ENCODE peak calls at places on chromosomes 16 and 17, in five cellular contexts. D is GM19239, O is MCF 10A, L is adrenal gland, V is NT2/D1. U is an unnamed sample.

GRCh38 chr16:54931757-54932660 is 1.3 kb downstream of the IRX5 start:
- DNase-seq in D (no peak), O (peak), L (no peak), V (no peak), U (peak)

GRCh38 chr17:76793775-76794174 is 55.9 kb downstream of the MFSD11 start:
- DNase-seq in D (no peak), O (peak), L (no peak), V (peak), U (peak)

GRCh38 chr16:1787322-1788094 is 4.7 kb downstream of the NUBP2 start:
- DNase-seq in D (no peak), O (no peak), L (peak), V (no peak), U (no peak)

GRCh38 chr16:21645261-21645721 is 7.1 kb downstream of the IGSF6 start:
- DNase-seq in D (no peak), O (no peak), L (no peak), V (no peak), U (no peak)

GRCh38 chr16:63422633-63423032 is 1386.4 kb upstream of the CDH8 start:
- DNase-seq in D (no peak), O (no peak), L (no peak), V (no peak), U (no peak)

GRCh38 chr17:48612854-48613691 is 2.0 kb downstream of the HOXB8 start:
- DNase-seq in D (peak), O (no peak), L (peak), V (no peak), U (peak)

GRCh38 chr16:66919569-66920472 is 1.1 kb upstream of the CDH16 start:
- DNase-seq in D (no peak), O (no peak), L (no peak), V (no peak), U (no peak)

GRCh38 chr17:4189280-4189679 is 46.3 kb downstream of the CYB5D2 start:
- DNase-seq in D (no peak), O (no peak), L (no peak), V (no peak), U (no peak)

GRCh38 chr16:9070295-9070694 is 21.1 kb upstream of the HAPSTR1 start:
- DNase-seq in D (no peak), O (no peak), L (no peak), V (no peak), U (no peak)

GRCh38 chr17:43995150-43995471 is 9.3 kb upstream of the NAGS start:
- DNase-seq in D (no peak), O (no peak), L (no peak), V (no peak), U (no peak)

GRCh38 chr16:57979006-57979585 is 8.2 kb upstream of the CNGB1 start:
- DNase-seq in D (no peak), O (no peak), L (no peak), V (no peak), U (no peak)

GRCh38 chr16:24041834-24042631 is 206.2 kb downstream of the PRKCB start:
- DNase-seq in D (peak), O (peak), L (peak), V (peak), U (peak)

GRCh38 chr17:32901743-32902142 is 24.8 kb upstream of the MYO1D start:
- DNase-seq in D (no peak), O (no peak), L (no peak), V (no peak), U (no peak)

GRCh38 chr17:82876602-82877391 is 37.0 kb upstream of the ZNF750 start:
- DNase-seq in D (no peak), O (peak), L (peak), V (no peak), U (peak)

GRCh38 chr17:41340496-41340895 is 10.1 kb downstream of the KRT33A start:
- DNase-seq in D (no peak), O (no peak), L (no peak), V (no peak), U (peak)

GRCh38 chr17:42484304-42484703 is 25.6 kb downstream of the ATP6V0A1 start:
- DNase-seq in D (no peak), O (no peak), L (no peak), V (no peak), U (no peak)

GRCh38 chr17:83031321-83031945 is 48.0 kb upstream of the METRNL start:
- DNase-seq in D (no peak), O (no peak), L (no peak), V (no peak), U (no peak)

GRCh38 chr17:81471804-81472456 is 40.7 kb downstream of the ACTG1 start:
- DNase-seq in D (no peak), O (no peak), L (peak), V (peak), U (peak)

GRCh38 chr16:87324411-87325275 is 7.5 kb upstream of the C16orf95 start:
- DNase-seq in D (peak), O (peak), L (no peak), V (peak), U (peak)

GRCh38 chr17:82392209-82392920 is 20.8 kb downstream of the UTS2R start:
- DNase-seq in D (no peak), O (no peak), L (no peak), V (no peak), U (no peak)

GRCh38 chr16:13997933-13998332 is 73.2 kb upstream of the MRTFB start:
- DNase-seq in D (peak), O (no peak), L (no peak), V (no peak), U (no peak)

GRCh38 chr16:28504707-28505404 is 1.8 kb downstream of the IL27 start:
- DNase-seq in D (no peak), O (no peak), L (no peak), V (no peak), U (peak)

GRCh38 chr16:27826893-27827289 is 236.6 kb downstream of the GSG1L start:
- DNase-seq in D (no peak), O (no peak), L (no peak), V (no peak), U (no peak)

GRCh38 chr16:77324727-77325126 is 110.1 kb downstream of the ADAMTS18 start:
- DNase-seq in D (no peak), O (no peak), L (no peak), V (no peak), U (no peak)

GRCh38 chr17:56870163-56870651 is 36.3 kb downstream of the DGKE start:
- DNase-seq in D (no peak), O (no peak), L (no peak), V (no peak), U (peak)

GRCh38 chr16:24645739-24646645 is 83.5 kb upstream of the TNRC6A start:
- DNase-seq in D (no peak), O (peak), L (peak), V (no peak), U (no peak)

GRCh38 chr16:19307587-19308241 is 22.2 kb downstream of the CLEC19A start:
- DNase-seq in D (no peak), O (peak), L (no peak), V (no peak), U (no peak)

GRCh38 chr17:39928868-39929651 is 1.5 kb downstream of the LRRC3C start:
- DNase-seq in D (no peak), O (peak), L (no peak), V (no peak), U (peak)

GRCh38 chr17:75191584-75191983 is 8.8 kb upstream of the SUMO2 start:
- DNase-seq in D (no peak), O (no peak), L (no peak), V (no peak), U (no peak)

GRCh38 chr17:58232707-58233156 is 5.7 kb upstream of the LPO start:
- DNase-seq in D (peak), O (peak), L (peak), V (no peak), U (no peak)

GRCh38 chr16:67150833-67151396 is at the start of gene B3GNT9:
- DNase-seq in D (peak), O (no peak), L (peak), V (no peak), U (no peak)

GRCh38 chr16:53991181-53992056 is 287.5 kb downstream of the FTO start:
- DNase-seq in D (no peak), O (no peak), L (no peak), V (no peak), U (no peak)

GRCh38 chr17:82120148-82120547 is 22.1 kb upstream of the FASN start:
- DNase-seq in D (no peak), O (no peak), L (no peak), V (no peak), U (no peak)

GRCh38 chr17:82324566-82325285 is 7.3 kb upstream of the CD7 start:
- DNase-seq in D (no peak), O (no peak), L (no peak), V (no peak), U (no peak)

GRCh38 chr16:29714396-29714795 is 31.4 kb downstream of the C16orf54 start:
- DNase-seq in D (no peak), O (no peak), L (no peak), V (no peak), U (no peak)

GRCh38 chr17:67682196-67682595 is 35.5 kb upstream of the NOL11 start:
- DNase-seq in D (no peak), O (no peak), L (no peak), V (no peak), U (no peak)

GRCh38 chr16:17939052-17939673 is 397.4 kb downstream of the NPIPA8 start:
- DNase-seq in D (no peak), O (no peak), L (no peak), V (no peak), U (no peak)

U was measured in T47D.